ENCODE peak calls at places on chromosomes 3 and 15, in ten cellular contexts. O is amygdala; R is T follicular helper cell; M is stimulated activated CD4-positive, alpha-beta T cell treated with anti-CD3 and anti-CD28 coated beads, Interleukin-4, amount 100 ng/mL, for 48 hours; A is left colon; I is activated CD4-positive, alpha-beta T cell treated with anti-CD3 and anti-CD28 coated beads for 24 hours; J is activated CD4-positive, alpha-beta memory T cell treated with anti-CD3 and anti-CD28 coated beads for 36 hours; H is dorsolateral prefrontal cortex; Z is activated T-helper 1 cell treated with anti-CD3 and anti-CD28 coated beads, Interleukin-2, amount 50 U/mL, for 16 hours; X is body of pancreas. S is an unnamed sample.

GRCh38 chr15:98391568-98391967 is 256.8 kb upstream of the IGF1R start:
- DNase-seq in O (no peak), R (no peak), M (no peak), A (no peak), I (no peak), J (no peak), H (no peak), Z (no peak), X (no peak), S (no peak)

GRCh38 chr3:45940781-45941365 is 2.4 kb upstream of the CXCR6 start:
- DNase-seq in O (no peak), R (no peak), M (no peak), A (no peak), I (no peak), J (no peak), H (no peak), Z (no peak), X (no peak), S (no peak)

GRCh38 chr15:96254168-96254567 is 76.3 kb upstream of the NR2F2 start:
- DNase-seq in O (no peak), R (no peak), M (no peak), A (no peak), I (no peak), J (no peak), H (no peak), Z (no peak), X (no peak), S (no peak)

GRCh38 chr3:55128201-55128870 is 200.5 kb upstream of the LRTM1 start:
- DNase-seq in O (no peak), R (no peak), M (no peak), A (no peak), I (no peak), J (no peak), H (no peak), Z (no peak), X (no peak), S (no peak)

GRCh38 chr3:160092760-160093159 is 104.1 kb downstream of the IL12A start:
- DNase-seq in O (no peak), R (no peak), M (no peak), A (no peak), I (no peak), J (no peak), H (no peak), Z (no peak), X (no peak), S (no peak)

GRCh38 chr3:156750874-156751245 is 75.3 kb upstream of the LEKR1 start:
- DNase-seq in O (no peak), R (no peak), M (no peak), A (no peak), I (no peak), J (no peak), H (no peak), Z (no peak), X (no peak), S (no peak)

GRCh38 chr3:147305533-147306241 is 100.7 kb downstream of the ZIC4 start:
- DNase-seq in O (no peak), R (no peak), M (no peak), A (no peak), I (no peak), J (no peak), H (no peak), Z (no peak), X (no peak), S (no peak)

GRCh38 chr3:46662771-46663551 is 30.5 kb downstream of the ALS2CL start:
- DNase-seq in O (peak), R (no peak), M (no peak), A (peak), I (no peak), J (peak), H (peak), Z (no peak), X (no peak), S (peak)

GRCh38 chr3:11610044-11610671 is 33.6 kb downstream of the VGLL4 start:
- DNase-seq in O (no peak), R (no peak), M (no peak), A (no peak), I (no peak), J (no peak), H (no peak), Z (no peak), X (no peak), S (no peak)

GRCh38 chr15:45457215-45457614 is 65.3 kb downstream of the SLC30A4 start:
- DNase-seq in O (no peak), R (no peak), M (no peak), A (no peak), I (no peak), J (peak), H (no peak), Z (no peak), X (no peak), S (no peak)

GRCh38 chr3:195238626-195239118 is 32.3 kb downstream of the XXYLT1 start:
- DNase-seq in O (no peak), R (no peak), M (no peak), A (peak), I (no peak), J (no peak), H (peak), Z (no peak), X (no peak), S (no peak)

GRCh38 chr3:191085091-191085490 is 114.0 kb upstream of the OSTN start:
- DNase-seq in O (no peak), R (no peak), M (no peak), A (no peak), I (no peak), J (no peak), H (no peak), Z (no peak), X (no peak), S (no peak)

GRCh38 chr15:48939686-48940085 is 24.0 kb downstream of the SHC4 start:
- DNase-seq in O (no peak), R (no peak), M (no peak), A (no peak), I (no peak), J (no peak), H (no peak), Z (no peak), X (no peak), S (no peak)

GRCh38 chr3:193574488-193575072 is 18.4 kb upstream of the OPA1 start:
- DNase-seq in O (no peak), R (no peak), M (no peak), A (no peak), I (no peak), J (no peak), H (no peak), Z (no peak), X (no peak), S (no peak)

GRCh38 chr3:177483182-177483967 is 286.1 kb upstream of the TBL1XR1 start:
- DNase-seq in O (no peak), R (no peak), M (no peak), A (no peak), I (no peak), J (no peak), H (no peak), Z (no peak), X (no peak), S (no peak)

GRCh38 chr3:159764211-159765024 is 224.2 kb upstream of the IL12A start:
- DNase-seq in O (peak), R (no peak), M (no peak), A (peak), I (no peak), J (peak), H (peak), Z (no peak), X (peak), S (no peak)

GRCh38 chr3:179710079-179710478 is 57.2 kb downstream of the USP13 start:
- DNase-seq in O (no peak), R (no peak), M (no peak), A (no peak), I (no peak), J (no peak), H (no peak), Z (no peak), X (no peak), S (no peak)

GRCh38 chr3:12577379-12577778 is 20.5 kb downstream of the MKRN2 start:
- DNase-seq in O (no peak), R (no peak), M (no peak), A (no peak), I (no peak), J (no peak), H (no peak), Z (no peak), X (no peak), S (no peak)

GRCh38 chr15:83784975-83785374 is 131.1 kb downstream of the ADAMTSL3 start:
- DNase-seq in O (no peak), R (no peak), M (no peak), A (no peak), I (no peak), J (no peak), H (no peak), Z (no peak), X (no peak), S (no peak)

S was measured in ureter.